ENCODE peak calls at places on chromosomes 7 and 10, in five cellular contexts. Z, M, K, Y and H are unnamed samples.

GRCh38 chr10:59898125-59898835 is 8.1 kb downstream of the CCDC6 start:
- DNase-seq in K (no peak), Z (no peak), M (no peak), Y (no peak), H (no peak)

GRCh38 chr7:66629222-66629658 is 559 bp downstream of the KCTD7 start:
- DNase-seq in K (peak; percentile 36), Z (no peak), Y (no peak), M (no peak), H (no peak)

GRCh38 chr7:131897016-131897789 is 340.8 kb upstream of the PODXL start:
- DNase-seq in K (peak; percentile 19), Z (no peak), M (no peak), Y (no peak), H (no peak)

GRCh38 chr10:14560794-14561765 is 213.6 kb downstream of the FAM107B start:
- DNase-seq in K (no peak), M (no peak), Z (no peak), Y (no peak), H (no peak)

GRCh38 chr10:6046458-6047325 is 15.5 kb downstream of the IL2RA start:
- DNase-seq in Z (no peak), K (no peak), M (no peak), Y (no peak), H (no peak)

GRCh38 chr7:90692396-90692795 is 96.3 kb downstream of the CDK14 start:
- DNase-seq in M (no peak), Z (no peak), Y (no peak), K (no peak), H (no peak)

GRCh38 chr10:89164080-89164479 is 43.0 kb downstream of the CH25H start:
- DNase-seq in K (no peak), Z (no peak), M (no peak), Y (no peak), H (no peak)

GRCh38 chr7:135976312-135977019 is 693 bp downstream of the MTPN start:
- DNase-seq in K (peak; percentile 27), M (no peak), Y (no peak), Z (peak; percentile 32), H (peak; percentile 8)

GRCh38 chr7:3168869-3169268 is 125.2 kb upstream of the CARD11 start:
- DNase-seq in M (no peak), Y (no peak), Z (no peak), K (no peak), H (no peak)

GRCh38 chr10:79111846-79112614 is 43.3 kb downstream of the ZMIZ1 start:
- DNase-seq in M (no peak), Y (no peak), Z (no peak), K (no peak), H (peak; percentile 65)

GRCh38 chr10:26931223-26931622 is 70.5 kb upstream of the ABI1 start:
- DNase-seq in K (no peak), Y (peak; percentile 25), M (peak; percentile 34), Z (no peak), H (no peak)

GRCh38 chr7:132557489-132558044 is 18.7 kb downstream of the PLXNA4 start:
- DNase-seq in Y (no peak), M (no peak), Z (no peak), K (no peak), H (no peak)

GRCh38 chr7:67105382-67105781 is 108.7 kb downstream of the TYW1 start:
- DNase-seq in Z (no peak), K (no peak), Y (no peak), M (no peak), H (no peak)

GRCh38 chr10:129568562-129569344 is 101.7 kb downstream of the MGMT start:
- DNase-seq in M (no peak), K (no peak), Y (no peak), Z (no peak), H (no peak)

GRCh38 chr10:7872041-7872442 is 53.7 kb downstream of the TAF3 start:
- DNase-seq in Y (no peak), K (peak; percentile 8), M (no peak), Z (peak; percentile 9), H (no peak)

GRCh38 chr10:87850742-87851205 is 12.6 kb downstream of the KLLN start:
- DNase-seq in M (peak; percentile 62), Z (peak; percentile 42), Y (peak; percentile 24), K (peak; percentile 63), H (peak; percentile 60)

GRCh38 chr10:46232666-46233065 is 54.1 kb upstream of the ANTXRL start:
- DNase-seq in K (no peak), M (no peak), Z (no peak), Y (no peak), H (no peak)

GRCh38 chr7:35025391-35025870 is 11.9 kb downstream of the DPY19L1 start:
- DNase-seq in Z (no peak), K (no peak), M (no peak), Y (no peak), H (no peak)

DNA sequence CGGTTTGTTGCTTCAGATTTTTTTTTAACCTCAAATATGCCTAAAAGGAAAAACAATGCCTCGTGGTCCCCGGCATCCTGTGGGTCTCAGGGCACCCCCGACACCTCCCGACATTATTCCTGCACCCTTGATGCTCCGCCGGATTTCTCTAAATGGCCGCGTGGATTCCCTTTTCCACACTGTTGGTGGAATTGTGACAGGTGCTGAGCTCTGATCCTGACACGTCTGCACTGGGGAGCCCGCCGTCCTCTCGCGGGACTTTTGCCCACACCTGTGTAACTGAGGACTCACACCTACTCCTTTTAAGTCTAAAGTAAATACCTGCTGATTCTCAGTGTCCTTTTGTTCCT is 568.0 kb downstream of the DNAJB6 start:
- DNase-seq in Z (no peak), M (no peak), K (no peak), Y (no peak), H (no peak)
- H3K9me3 ChIP-seq in Z (no peaks in the 10 kb centered on the region), M (no peaks in the 10 kb centered on the region), K (no peaks in the 10 kb centered on the region), Y (no peaks in the 10 kb centered on the region), H (no peaks in the 10 kb centered on the region)

DNA sequence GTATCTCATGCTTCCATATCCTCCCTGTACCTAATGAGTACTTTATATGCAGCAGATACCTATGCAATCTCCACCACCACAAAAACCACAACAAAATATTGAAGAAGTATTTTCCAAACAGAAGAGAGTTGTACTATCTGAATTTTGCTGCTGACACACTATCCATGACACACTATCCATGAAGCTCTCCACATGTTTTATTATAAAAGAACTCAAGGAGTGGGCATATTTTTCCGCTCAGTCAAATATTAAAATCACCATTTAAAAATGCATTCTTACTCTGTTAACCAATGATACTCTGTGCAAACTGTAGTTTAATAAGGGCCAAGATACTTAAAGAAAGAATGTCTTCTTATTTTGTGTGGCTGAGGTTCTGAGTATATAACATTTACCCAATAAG is 2.8 kb downstream of the BET1 start:
- DNase-seq in Y (no peak), K (no peak), M (no peak), Z (no peak), H (no peak)
- H3K4me1 ChIP-seq in Y (peaks cover 5% of the 10 kb centered on the region), K (peaks cover 11% of the 10 kb centered on the region), M (peaks cover 2% of the 10 kb centered on the region), Z (peaks cover 3% of the 10 kb centered on the region), H (peaks cover 20% of the 10 kb centered on the region)

GRCh38 chr7:158302274-158303070 is 285.2 kb downstream of the PTPRN2 start:
- DNase-seq in Z (no peak), K (no peak), Y (no peak), M (no peak), H (no peak)

GRCh38 chr7:158301221-158301620 is 286.4 kb downstream of the PTPRN2 start:
- DNase-seq in Z (no peak), K (no peak), Y (no peak), M (no peak), H (no peak)

GRCh38 chr7:158303121-158303520 is 284.5 kb downstream of the PTPRN2 start:
- DNase-seq in Z (no peak), Y (no peak), K (no peak), M (no peak), H (no peak)

GRCh38 chr7:158299607-158300006 is 288.0 kb downstream of the PTPRN2 start:
- DNase-seq in M (no peak), Z (no peak), Y (no peak), K (no peak), H (no peak)

DNA sequence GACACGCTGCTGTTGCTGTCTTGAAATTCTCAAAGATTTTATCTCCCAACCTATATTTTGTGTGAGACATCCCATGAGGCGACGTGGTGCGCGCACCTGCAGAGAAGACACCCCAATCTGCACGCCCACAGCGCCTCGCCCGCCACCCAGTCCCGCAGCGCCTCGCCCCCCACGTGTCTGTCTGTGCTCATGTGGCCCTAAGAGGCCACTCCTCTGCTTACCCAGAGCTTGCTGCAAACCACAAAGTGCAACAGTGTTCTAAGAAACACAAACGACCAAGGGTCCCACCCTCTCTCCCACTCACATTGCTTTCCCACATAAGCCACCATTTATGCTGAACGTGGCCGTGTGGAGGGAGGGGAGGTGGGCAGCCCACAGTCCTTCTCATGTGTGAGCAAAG is 287.2 kb downstream of the PTPRN2 start:
- DNase-seq in Y (no peak), M (no peak), Z (no peak), K (no peak), H (no peak)
- H3K27ac ChIP-seq in Y (no peak overlapping the region), M (no peak overlapping the region), Z (no peak overlapping the region), K (no peak overlapping the region), H (no peak overlapping the region)

GRCh38 chr10:86033581-86033980 is 333.0 kb downstream of the GRID1 start:
- DNase-seq in Y (no peak), M (no peak), K (no peak), Z (no peak), H (no peak)
- H3K9me3 ChIP-seq in Y (no peaks in the 10 kb centered on the region), M (no peaks in the 10 kb centered on the region), K (no peaks in the 10 kb centered on the region), Z (no peaks in the 10 kb centered on the region), H (no peaks in the 10 kb centered on the region)

GRCh38 chr10:133279266-133279960 is 2.7 kb upstream of the ADAM8 start:
- DNase-seq in M (no peak), Y (no peak), Z (no peak), K (no peak), H (no peak)

GRCh38 chr10:133281084-133281483 is 4.4 kb upstream of the ADAM8 start:
- DNase-seq in M (no peak), Y (no peak), Z (no peak), K (no peak), H (no peak)

GRCh38 chr10:133278577-133279265 is 2.1 kb upstream of the ADAM8 start:
- DNase-seq in M (no peak), Y (no peak), Z (no peak), K (no peak), H (peak; percentile 38)

GRCh38 chr10:133280391-133281059 is 3.9 kb upstream of the ADAM8 start:
- DNase-seq in K (no peak), Y (no peak), Z (no peak), M (no peak), H (no peak)

DNA sequence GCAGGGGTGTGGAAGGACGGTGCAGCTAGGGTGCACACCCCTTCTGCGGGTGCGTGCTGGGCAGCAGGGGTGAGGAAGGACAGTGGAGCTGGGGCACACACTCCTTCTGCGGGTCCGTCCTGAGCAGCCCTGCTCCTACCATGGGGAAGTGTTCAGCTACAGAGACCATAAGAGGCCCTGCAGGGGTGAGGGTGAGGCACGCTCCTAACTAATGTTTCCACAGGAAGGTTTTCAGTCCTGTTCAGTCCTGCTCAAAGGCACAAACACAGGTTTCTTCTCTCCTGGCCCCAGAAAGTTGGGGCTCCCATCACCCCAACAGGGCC is 3.3 kb upstream of the ADAM8 start:
- DNase-seq in Z (no peak), K (no peak), M (no peak), Y (no peak), H (no peak)
- H3K4me1 ChIP-seq in Z (peaks cover 30% of the 10 kb centered on the region), K (peaks cover 4% of the 10 kb centered on the region), M (no peaks in the 10 kb centered on the region), Y (peaks cover 8% of the 10 kb centered on the region), H (no peaks in the 10 kb centered on the region)